ENCODE peak calls at places on chromosomes 12 and 14, in four cellular contexts. I is activated T-cell treated with anti-CD3 and anti-CD28 coated beads, Interleukin-2, amount 50 U/mL, for 4 hours; X is stimulated activated CD8-positive, alpha-beta memory T cell treated with anti-CD3 and anti-CD28 coated beads, Interleukin-15, amount 100 ng/mL, for 24 hours; L is T follicular helper cell. B is an unnamed sample.

GRCh38 chr14:75539165-75539561 is 16.9 kb downstream of the BATF start:
- DNase-seq in I (no peak), X (no peak), L (no peak), B (no peak)

GRCh38 chr12:68113644-68114043 is 45.9 kb downstream of the IFNG start:
- DNase-seq in I (peak; percentile 51), X (no peak), L (peak; percentile 25), B (peak; percentile 31)

GRCh38 chr12:54159140-54159539 is 29.6 kb downstream of the SMUG1 start:
- DNase-seq in I (no peak), X (no peak), L (no peak), B (peak; percentile 6)

GRCh38 chr12:13075114-13075471 is 28.4 kb downstream of the GSG1 start:
- DNase-seq in I (no peak), X (no peak), L (no peak), B (no peak)

GRCh38 chr14:81401420-81402122 is 1.4 kb upstream of the STON2 start:
- DNase-seq in I (no peak), X (no peak), L (no peak), B (no peak)

GRCh38 chr12:9646794-9647622 is 22.5 kb upstream of the CLEC2D start:
- DNase-seq in I (no peak), X (no peak), L (no peak), B (no peak)

GRCh38 chr14:51095854-51096823 is 1.2 kb upstream of the TRIM9 start:
- DNase-seq in I (peak; percentile 5), X (no peak), L (no peak), B (no peak)

GRCh38 chr14:80959448-80960006 is 4.1 kb downstream of the TSHR start:
- DNase-seq in I (peak; percentile 15), X (no peak), L (peak; percentile 24), B (peak; percentile 20)

GRCh38 chr12:20547788-20548575 is 147.2 kb upstream of the SLCO1C1 start:
- DNase-seq in I (no peak), X (no peak), L (no peak), B (no peak)

B was measured in activated CD4-positive, alpha-beta T cell treated with anti-CD3 and anti-CD28 coated beads, Interleukin-2, amount 50 U/mL, for 1 hour.